ENCODE peak calls at places on chromosome 15, in seven cellular contexts. Q is right cardiac atrium, S is HCT116, D is uterus, P is lower lobe of right lung, G is tibial artery, W is heart left ventricle. F is an unnamed sample.

GRCh38 chr15:57356636-57357035 is 19.7 kb upstream of the CGNL1 start:
- DNase-seq in S (no peak), Q (no peak), G (no peak), P (no peak), W (no peak), D (no peak), F (no peak)

GRCh38 chr15:73517566-73517965 is 74.6 kb downstream of the REC114 start:
- DNase-seq in S (no peak), W (peak), P (no peak), D (no peak), Q (peak), G (no peak), F (no peak)

GRCh38 chr15:50542051-50542450 is 4.4 kb downstream of the USP50 start:
- DNase-seq in Q (no peak), G (no peak), W (no peak), D (no peak), S (no peak), P (no peak), F (no peak)

GRCh38 chr15:25825215-25825614 is 37.9 kb downstream of the ATP10A start:
- DNase-seq in S (no peak), D (no peak), Q (no peak), P (no peak), G (no peak), W (no peak), F (no peak)

GRCh38 chr15:55530861-55531313 is 22.9 kb upstream of the DNAAF4 start:
- DNase-seq in P (no peak), S (no peak), G (no peak), W (no peak), Q (no peak), D (no peak), F (no peak)

GRCh38 chr15:95989392-95989791 is 341.1 kb upstream of the NR2F2 start:
- DNase-seq in Q (no peak), P (no peak), G (no peak), S (no peak), D (no peak), W (no peak), F (no peak)

GRCh38 chr15:78203346-78204225 is 30.8 kb downstream of the ACSBG1 start:
- DNase-seq in P (no peak), D (no peak), W (peak), G (no peak), S (no peak), Q (peak), F (peak)

GRCh38 chr15:25658560-25658959 is 204.6 kb downstream of the ATP10A start:
- DNase-seq in S (no peak), P (no peak), W (no peak), G (no peak), Q (no peak), D (no peak), F (no peak)

GRCh38 chr15:44157679-44158078 is 37.4 kb downstream of the FRMD5 start:
- DNase-seq in P (no peak), W (no peak), D (no peak), S (peak), G (no peak), Q (no peak), F (no peak)

GRCh38 chr15:57015897-57016296 is 97.5 kb downstream of the TCF12 start:
- DNase-seq in W (no peak), P (no peak), Q (no peak), G (no peak), S (no peak), D (no peak), F (no peak)

GRCh38 chr15:51051776-51052175 is 42.9 kb downstream of the TNFAIP8L3 start:
- DNase-seq in W (peak), Q (peak), D (no peak), G (peak), S (no peak), P (no peak), F (peak)

GRCh38 chr15:40247406-40247971 is 8.6 kb downstream of the PAK6 start:
- DNase-seq in W (no peak), Q (no peak), D (no peak), P (peak), G (peak), S (no peak), F (no peak)

GRCh38 chr15:47184405-47185221 is 532.7 kb upstream of the SEMA6D start:
- DNase-seq in P (no peak), W (peak), Q (peak), S (no peak), G (no peak), D (no peak), F (peak)

GRCh38 chr15:69417581-69417980 is 3.4 kb downstream of the KIF23 start:
- DNase-seq in Q (no peak), W (no peak), D (no peak), S (no peak), P (no peak), G (no peak), F (no peak)

GRCh38 chr15:48096813-48097212 is 24.0 kb upstream of the SLC24A5 start:
- DNase-seq in S (no peak), W (no peak), D (no peak), G (no peak), Q (no peak), P (no peak), F (no peak)

GRCh38 chr15:63040954-63041353 is 1.6 kb upstream of the TPM1 start:
- DNase-seq in D (peak), P (no peak), G (no peak), W (peak), Q (no peak), S (no peak), F (no peak)

GRCh38 chr15:76398301-76398700 is 61.7 kb downstream of the ISL2 start:
- DNase-seq in G (no peak), Q (no peak), W (no peak), S (no peak), D (no peak), P (no peak), F (no peak)

GRCh38 chr15:77033729-77034619 is 36.9 kb downstream of the TSPAN3 start:
- DNase-seq in S (no peak), Q (peak), P (peak), W (peak), G (no peak), D (no peak), F (peak)

GRCh38 chr15:70261083-70261482 is 163.4 kb upstream of the TLE3 start:
- DNase-seq in G (no peak), D (no peak), W (no peak), Q (no peak), P (no peak), S (no peak), F (no peak)

GRCh38 chr15:99399612-99400011 is 148.3 kb downstream of the LRRC28 start:
- DNase-seq in P (no peak), W (no peak), D (no peak), S (no peak), Q (no peak), G (no peak), F (no peak)

GRCh38 chr15:83283813-83284562 is 476 bp downstream of the BNC1 start:
- DNase-seq in W (no peak), Q (peak), D (no peak), S (no peak), G (no peak), P (no peak), F (no peak)

GRCh38 chr15:49865925-49866757 is 245.3 kb downstream of the DTWD1 start:
- DNase-seq in G (no peak), W (no peak), D (no peak), S (no peak), Q (no peak), P (no peak), F (no peak)

GRCh38 chr15:48720646-48721045 is 75.1 kb upstream of the FBN1 start:
- DNase-seq in Q (no peak), P (no peak), S (no peak), G (no peak), D (no peak), W (no peak), F (no peak)

GRCh38 chr15:89761929-89762328 is 10.9 kb upstream of the MESP1 start:
- DNase-seq in Q (no peak), G (no peak), S (no peak), D (no peak), P (peak), W (no peak), F (no peak)

GRCh38 chr15:45134682-45135604 is 5.1 kb downstream of the DUOX1 start:
- DNase-seq in Q (peak), S (no peak), P (peak), G (no peak), W (no peak), D (no peak), F (peak)

GRCh38 chr15:28979208-28979891 is 93.6 kb downstream of the APBA2 start:
- DNase-seq in P (no peak), D (no peak), Q (no peak), G (no peak), W (no peak), S (no peak), F (no peak)

GRCh38 chr15:74768771-74769342 is 13.0 kb upstream of the CSK start:
- DNase-seq in D (peak), P (peak), S (peak), W (peak), G (peak), Q (peak), F (peak)

GRCh38 chr15:47983533-47983932 is 137.3 kb upstream of the SLC24A5 start:
- DNase-seq in S (no peak), P (no peak), D (no peak), G (no peak), Q (no peak), W (no peak), F (no peak)

GRCh38 chr15:69099976-69100375 is 60.5 kb upstream of the GLCE start:
- DNase-seq in S (no peak), W (no peak), D (no peak), G (no peak), Q (no peak), P (no peak), F (no peak)

GRCh38 chr15:78012643-78013077 is 64.9 kb downstream of the TBC1D2B start:
- DNase-seq in S (no peak), G (no peak), P (peak), Q (peak), D (no peak), W (no peak), F (no peak)

GRCh38 chr15:65374334-65374733 is 3.5 kb downstream of the IGDCC3 start:
- DNase-seq in D (no peak), W (no peak), P (no peak), S (no peak), G (no peak), Q (no peak), F (no peak)

GRCh38 chr15:63335543-63336240 is 46.0 kb downstream of the CA12 start:
- DNase-seq in W (no peak), Q (no peak), G (no peak), P (no peak), S (no peak), D (no peak), F (no peak)

GRCh38 chr15:49145651-49146609 is 9.5 kb downstream of the COPS2 start:
- DNase-seq in W (peak), Q (no peak), S (peak), G (no peak), P (no peak), D (no peak), F (peak)

GRCh38 chr15:59200560-59200959 is 6.1 kb upstream of the LDHAL6B start:
- DNase-seq in W (no peak), G (no peak), S (no peak), D (no peak), Q (no peak), P (no peak), F (no peak)
- H3K27ac ChIP-seq in W (no peak), G (peak), S (peak), D (peak), Q (no peak), P (no peak), F (no peak)

GRCh38 chr15:67805871-67806538 is 19.3 kb upstream of the SKOR1 start:
- DNase-seq in Q (no peak), W (no peak), D (no peak), S (no peak), P (no peak), G (no peak), F (no peak)
- H3K27ac ChIP-seq in Q (no peak), W (no peak), D (no peak), S (no peak), P (no peak), G (no peak), F (no peak)

GRCh38 chr15:59334063-59334415 is 38.6 kb downstream of the MYO1E start:
- DNase-seq in W (no peak), P (no peak), Q (no peak), S (no peak), D (no peak), G (no peak), F (no peak)

GRCh38 chr15:59332009-59332408 is 40.7 kb downstream of the MYO1E start:
- DNase-seq in G (no peak), Q (no peak), W (no peak), D (no peak), S (no peak), P (no peak), F (no peak)

GRCh38 chr15:59338414-59338813 is 34.3 kb downstream of the MYO1E start:
- DNase-seq in D (no peak), P (no peak), W (no peak), S (no peak), Q (no peak), G (no peak), F (no peak)

GRCh38 chr15:59333401-59334062 is 39.1 kb downstream of the MYO1E start:
- DNase-seq in W (no peak), D (no peak), G (no peak), S (no peak), P (no peak), Q (no peak), F (no peak)

DNA sequence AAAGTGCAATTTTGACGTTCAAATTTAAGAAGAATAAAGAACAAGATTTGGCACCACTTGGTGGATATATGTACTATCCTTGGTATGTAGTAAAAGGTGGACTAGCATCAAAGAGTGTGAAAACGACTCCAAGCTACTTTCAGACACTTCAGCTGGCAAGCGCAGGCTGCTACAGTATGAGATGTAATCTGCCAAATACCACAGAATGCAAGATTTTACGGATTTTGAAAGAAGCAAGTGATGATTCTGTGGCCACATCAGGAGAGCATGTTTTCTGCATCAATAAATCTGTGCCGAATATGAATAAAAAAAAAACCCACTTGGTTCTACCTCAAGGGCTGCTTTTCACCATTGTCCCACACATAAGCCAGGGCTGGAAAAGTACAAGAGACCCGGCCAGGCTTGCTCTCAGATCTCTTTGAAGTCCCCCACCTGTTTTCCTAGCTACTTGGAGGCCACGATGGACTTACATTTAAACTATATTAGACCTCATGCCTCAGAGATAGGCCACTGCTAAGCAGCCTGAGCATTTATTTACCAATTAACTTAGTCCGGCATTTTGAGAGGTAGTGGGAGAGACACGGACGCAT is 37.4 kb downstream of the MYO1E start:
- DNase-seq in S (no peak), G (no peak), P (no peak), W (no peak), Q (no peak), D (no peak), F (no peak)
- H3K27ac ChIP-seq in S (no peak), G (peak), P (no peak), W (no peak), Q (no peak), D (no peak), F (no peak)

GRCh38 chr15:39127151-39127815 is 453.6 kb upstream of the THBS1 start:
- DNase-seq in P (no peak), Q (no peak), S (no peak), G (no peak), D (no peak), W (no peak), F (no peak)
- H3K27ac ChIP-seq in P (no peak), Q (no peak), S (peak), G (no peak), D (peak), W (no peak), F (no peak)

GRCh38 chr15:90955911-90956310 is 1.2 kb downstream of the RCCD1 start:
- DNase-seq in Q (no peak), G (no peak), D (no peak), W (no peak), S (no peak), P (no peak), F (no peak)
- H3K27ac ChIP-seq in Q (no peak), G (peak), D (no peak), W (no peak), S (peak), P (no peak), F (no peak)

GRCh38 chr15:41874736-41875135 is 19.1 kb downstream of the SPTBN5 start:
- DNase-seq in Q (no peak), G (no peak), W (no peak), D (no peak), P (no peak), S (no peak), F (no peak)

GRCh38 chr15:41878355-41878699 is 15.5 kb downstream of the SPTBN5 start:
- DNase-seq in Q (peak), W (peak), D (no peak), S (no peak), G (no peak), P (no peak), F (peak)

GRCh38 chr15:41876007-41876406 is 17.8 kb downstream of the SPTBN5 start:
- DNase-seq in W (no peak), D (no peak), G (no peak), P (no peak), Q (no peak), S (no peak), F (no peak)

GRCh38 chr15:41877631-41878354 is 16.1 kb downstream of the SPTBN5 start:
- DNase-seq in P (no peak), Q (no peak), D (no peak), W (no peak), G (no peak), S (no peak), F (no peak)

GRCh38 chr15:41876689-41877088 is 17.2 kb downstream of the SPTBN5 start:
- DNase-seq in P (no peak), S (no peak), G (no peak), D (no peak), Q (no peak), W (no peak), F (no peak)
- H3K27ac ChIP-seq in P (no peak), S (no peak), G (no peak), D (no peak), Q (no peak), W (no peak), F (no peak)

DNA sequence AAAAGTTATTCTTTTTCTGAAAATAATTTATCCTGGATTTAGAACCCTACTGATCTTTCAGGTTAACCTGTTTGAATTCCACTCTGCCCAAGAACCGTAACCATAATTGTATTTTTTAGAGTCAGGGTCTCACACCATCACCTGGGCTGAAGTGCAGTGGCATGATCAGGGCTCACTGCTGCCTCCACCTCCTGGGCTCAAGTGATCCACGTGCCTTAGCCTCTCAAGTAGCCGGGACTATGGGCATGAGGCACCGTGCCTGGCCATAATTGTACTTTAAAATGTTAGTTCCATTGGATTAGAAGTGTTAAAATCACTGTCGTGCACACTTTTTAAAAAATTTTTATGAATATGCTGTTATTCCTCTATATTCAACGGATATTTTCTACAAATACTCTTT is 1.0 kb upstream of the MTMR10 start:
- DNase-seq in W (no peak), G (no peak), Q (no peak), D (no peak), P (peak), S (no peak), F (no peak)
- H3K27ac ChIP-seq in W (peak), G (peak), Q (peak), D (peak), P (peak), S (peak), F (peak)